ENCODE peak calls at places on chromosomes 7 and 10, in four cellular contexts. One of them, this sample, is unnamed.

GRCh38 chr10:132645630-132646442 is 108.2 kb downstream of the INPP5A start:
- DNase-seq in stimulated activated CD4-positive, alpha-beta T cell treated with anti-CD3 and anti-CD28 coated beads, Interleukin-2, amount 100 ng/mL, for 24 hours: no peak
- DNase-seq in esophagus squamous epithelium: no peak
- DNase-seq in OCI-LY7: no peak
- DNase-seq in this sample: no peak

GRCh38 chr7:112420236-112420945 is 29.9 kb upstream of the IFRD1 start:
- DNase-seq in esophagus squamous epithelium: no peak
- DNase-seq in stimulated activated CD4-positive, alpha-beta T cell treated with anti-CD3 and anti-CD28 coated beads, Interleukin-2, amount 100 ng/mL, for 24 hours: no peak
- DNase-seq in OCI-LY7: peak
- DNase-seq in this sample: peak

GRCh38 chr7:134931487-134931886 is 54.8 kb upstream of the AGBL3 start:
- DNase-seq in OCI-LY7: no peak
- DNase-seq in esophagus squamous epithelium: no peak
- DNase-seq in stimulated activated CD4-positive, alpha-beta T cell treated with anti-CD3 and anti-CD28 coated beads, Interleukin-2, amount 100 ng/mL, for 24 hours: no peak
- DNase-seq in this sample: peak

GRCh38 chr10:32950457-32951109 is 7.4 kb downstream of the ITGB1 start:
- DNase-seq in esophagus squamous epithelium: no peak
- DNase-seq in stimulated activated CD4-positive, alpha-beta T cell treated with anti-CD3 and anti-CD28 coated beads, Interleukin-2, amount 100 ng/mL, for 24 hours: no peak
- DNase-seq in OCI-LY7: no peak
- DNase-seq in this sample: no peak

GRCh38 chr7:14685112-14685511 is 217.4 kb downstream of the DGKB start:
- DNase-seq in esophagus squamous epithelium: no peak
- DNase-seq in stimulated activated CD4-positive, alpha-beta T cell treated with anti-CD3 and anti-CD28 coated beads, Interleukin-2, amount 100 ng/mL, for 24 hours: no peak
- DNase-seq in OCI-LY7: no peak
- DNase-seq in this sample: no peak

GRCh38 chr10:61000769-61001730 is 57.1 kb upstream of the RHOBTB1 start:
- DNase-seq in OCI-LY7: no peak
- DNase-seq in esophagus squamous epithelium: no peak
- DNase-seq in stimulated activated CD4-positive, alpha-beta T cell treated with anti-CD3 and anti-CD28 coated beads, Interleukin-2, amount 100 ng/mL, for 24 hours: peak
- DNase-seq in this sample: peak

GRCh38 chr10:97393034-97393573 is 8.0 kb downstream of the RRP12 start:
- DNase-seq in OCI-LY7: no peak
- DNase-seq in esophagus squamous epithelium: no peak
- DNase-seq in stimulated activated CD4-positive, alpha-beta T cell treated with anti-CD3 and anti-CD28 coated beads, Interleukin-2, amount 100 ng/mL, for 24 hours: no peak
- DNase-seq in this sample: no peak

GRCh38 chr10:67790534-67791408 is 47.2 kb downstream of the DNAJC12 start:
- DNase-seq in OCI-LY7: peak
- DNase-seq in stimulated activated CD4-positive, alpha-beta T cell treated with anti-CD3 and anti-CD28 coated beads, Interleukin-2, amount 100 ng/mL, for 24 hours: peak
- DNase-seq in esophagus squamous epithelium: no peak
- DNase-seq in this sample: peak

GRCh38 chr10:15813415-15813814 is 46.9 kb downstream of the MINDY3 start:
- DNase-seq in stimulated activated CD4-positive, alpha-beta T cell treated with anti-CD3 and anti-CD28 coated beads, Interleukin-2, amount 100 ng/mL, for 24 hours: no peak
- DNase-seq in esophagus squamous epithelium: no peak
- DNase-seq in OCI-LY7: no peak
- DNase-seq in this sample: no peak

This sample was measured in M059J.